ENCODE peak calls at places on chromosomes 7 and 10, in four cellular contexts. Y, Z, F and T are unnamed samples.

GRCh38 chr10:132873395-132873794 is 69.0 kb downstream of the CFAP46 start:
- DNase-seq in Y (peak; percentile 13), F (no peak), Z (no peak), T (peak; percentile 11)

GRCh38 chr10:67779455-67780205 is 58.4 kb downstream of the DNAJC12 start:
- DNase-seq in Y (peak; percentile 65), Z (peak; percentile 70), F (no peak), T (peak; percentile 87)

GRCh38 chr7:138785587-138786437 is 12.0 kb upstream of the TMEM213 start:
- DNase-seq in Z (no peak), Y (no peak), F (no peak), T (no peak)

GRCh38 chr10:19904202-19904661 is 88.0 kb downstream of the PLXDC2 start:
- DNase-seq in Z (no peak), F (no peak), Y (no peak), T (no peak)

GRCh38 chr10:82628373-82628772 is 753.4 kb downstream of the NRG3 start:
- DNase-seq in Y (no peak), Z (peak; percentile 8), F (no peak), T (no peak)

GRCh38 chr7:137592232-137592896 is 248.8 kb upstream of the PTN start:
- DNase-seq in Z (peak; percentile 55), Y (no peak), F (peak; percentile 16), T (peak; percentile 77)

GRCh38 chr7:42244828-42245227 is 7.8 kb upstream of the GLI3 start:
- DNase-seq in Y (no peak), Z (no peak), F (no peak), T (no peak)

GRCh38 chr7:958221-959200 is 4.0 kb upstream of the ADAP1 start:
- DNase-seq in Y (no peak), Z (no peak), F (no peak), T (no peak)

GRCh38 chr10:50260791-50261281 is 9.5 kb upstream of the ASAH2 start:
- DNase-seq in Z (no peak), F (peak; percentile 31), Y (no peak), T (no peak)

GRCh38 chr10:66176772-66177171 is 749.1 kb upstream of the LRRTM3 start:
- DNase-seq in Z (no peak), F (no peak), Y (no peak), T (no peak)

GRCh38 chr7:76234931-76235441 is 33.3 kb downstream of the SRRM3 start:
- DNase-seq in Y (peak; percentile 65), F (peak; percentile 87), Z (peak; percentile 44), T (peak; percentile 83)

GRCh38 chr10:30581779-30582380 is 47.7 kb downstream of the LYZL2 start:
- DNase-seq in Y (no peak), F (no peak), Z (peak; percentile 16), T (peak; percentile 55)

GRCh38 chr7:82441916-82442478 is 1.6 kb downstream of the CACNA2D1 start:
- DNase-seq in F (no peak), Z (no peak), Y (no peak), T (no peak)

GRCh38 chr10:103273026-103273425 is 3.9 kb upstream of the INA start:
- DNase-seq in Y (no peak), F (no peak), Z (no peak), T (no peak)

GRCh38 chr7:29243777-29244655 is 49.4 kb downstream of the CHN2 start:
- DNase-seq in F (no peak), Y (no peak), Z (no peak), T (no peak)

GRCh38 chr10:22550732-22551131 is 163.6 kb downstream of the PIP4K2A start:
- DNase-seq in F (no peak), Y (peak; percentile 44), Z (peak; percentile 25), T (peak; percentile 76)

GRCh38 chr7:1883834-1884582 is 213.9 kb downstream of the ELFN1 start:
- DNase-seq in Z (no peak), Y (no peak), F (no peak), T (no peak)

GRCh38 chr7:155920068-155920461 is 107.8 kb upstream of the SHH start:
- DNase-seq in F (no peak), Y (peak; percentile 25), Z (no peak), T (no peak)

GRCh38 chr7:99021941-99022560 is 121.9 kb downstream of the SMURF1 start:
- DNase-seq in Y (peak; percentile 31), Z (no peak), F (no peak), T (peak; percentile 8)

GRCh38 chr10:76091821-76092394 is 660.5 kb downstream of the LRMDA start:
- DNase-seq in F (no peak), Y (no peak), Z (no peak), T (no peak)

GRCh38 chr10:93445097-93445960 is 36.8 kb downstream of the MYOF start:
- DNase-seq in F (no peak), Z (peak; percentile 83), Y (peak; percentile 97), T (peak; percentile 81)

GRCh38 chr10:84291389-84291788 is 37.0 kb upstream of the CCSER2 start:
- DNase-seq in F (no peak), Z (no peak), Y (no peak), T (peak; percentile 36)

GRCh38 chr10:6327906-6328707 is 125.4 kb downstream of the PFKFB3 start:
- DNase-seq in Z (no peak), Y (no peak), F (no peak), T (no peak)

GRCh38 chr7:38796636-38797501 is 112.1 kb downstream of the VPS41 start:
- DNase-seq in Z (peak; percentile 23), Y (peak; percentile 57), F (no peak), T (peak; percentile 70)

GRCh38 chr7:106284516-106285050 is at the start of gene NAMPT:
- DNase-seq in Z (peak; percentile 57), F (no peak), Y (peak; percentile 59), T (peak; percentile 41)

GRCh38 chr10:94314913-94315545 is 47.7 kb downstream of the NOC3L start:
- DNase-seq in F (no peak), Y (no peak), Z (no peak), T (no peak)

GRCh38 chr7:70764701-70765208 is 367.2 kb upstream of the GALNT17 start:
- DNase-seq in Y (no peak), Z (no peak), F (no peak), T (no peak)

GRCh38 chr7:105439174-105439893 is 50.6 kb upstream of the SRPK2 start:
- DNase-seq in F (no peak), Y (peak; percentile 37), Z (no peak), T (no peak)

GRCh38 chr10:122864901-122865300 is 14.5 kb downstream of the FAM24B start:
- DNase-seq in F (no peak), Y (no peak), Z (no peak), T (no peak)

GRCh38 chr10:62025901-62026879 is 124.7 kb downstream of the ARID5B start:
- DNase-seq in Y (no peak), Z (no peak), F (no peak), T (no peak)
- TF ChIP-seq POLR2A in Y (no peak), Z (no peak), F (no peak), T (no peak)

DNA sequence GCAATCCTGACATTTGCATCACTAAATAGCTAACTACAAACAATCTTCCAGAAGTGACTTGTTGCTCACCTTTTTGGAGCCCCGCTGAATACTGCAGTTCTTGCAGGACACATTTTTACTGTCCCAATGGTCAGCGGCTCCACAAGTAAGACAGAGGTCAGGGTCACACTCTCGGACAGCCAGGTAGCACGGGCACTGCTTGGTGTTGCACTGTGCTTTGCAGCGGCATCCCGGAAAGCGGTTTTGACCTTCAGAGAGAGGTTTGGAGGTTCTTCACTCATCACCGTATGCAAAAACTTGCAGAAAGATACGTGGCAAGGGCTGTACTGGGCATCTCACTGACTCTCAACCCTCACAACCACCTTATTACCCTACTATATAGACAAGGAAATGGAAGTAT is 70.2 kb downstream of the EZH2 start:
- DNase-seq in F (no peak), Z (no peak), Y (no peak), T (no peak)
- TF ChIP-seq POLR2A in F (no peak), Z (no peak), Y (no peak), T (no peak)

GRCh38 chr10:42552188-42553063 is 85.9 kb downstream of the ZNF33B start:
- DNase-seq in F (peak; percentile 63), Z (peak; percentile 95), Y (peak; percentile 97), T (peak; percentile 99)
- TF ChIP-seq POLR2A in F (no peak), Z (no peak), Y (no peak), T (no peak)

GRCh38 chr10:110007701-110008517 is at the start of gene ADD3:
- DNase-seq in Y (peak; percentile 93), Z (peak; percentile 98), F (peak; percentile 86), T (peak; percentile 98)
- TF ChIP-seq POLR2A in Y (peak; percentile 44), Z (no peak), F (no peak), T (no peak)

GRCh38 chr10:45589868-45590267 is 82.7 kb downstream of the ZFAND4 start:
- DNase-seq in Y (no peak), F (no peak), Z (no peak), T (no peak)

GRCh38 chr10:45589009-45589408 is 83.6 kb downstream of the ZFAND4 start:
- DNase-seq in F (no peak), Z (no peak), Y (no peak), T (no peak)

GRCh38 chr10:45592432-45592831 is 80.1 kb downstream of the ZFAND4 start:
- DNase-seq in F (no peak), Y (no peak), Z (no peak), T (no peak)

GRCh38 chr10:45592926-45593325 is 79.6 kb downstream of the ZFAND4 start:
- DNase-seq in F (no peak), Z (no peak), Y (no peak), T (no peak)

DNA sequence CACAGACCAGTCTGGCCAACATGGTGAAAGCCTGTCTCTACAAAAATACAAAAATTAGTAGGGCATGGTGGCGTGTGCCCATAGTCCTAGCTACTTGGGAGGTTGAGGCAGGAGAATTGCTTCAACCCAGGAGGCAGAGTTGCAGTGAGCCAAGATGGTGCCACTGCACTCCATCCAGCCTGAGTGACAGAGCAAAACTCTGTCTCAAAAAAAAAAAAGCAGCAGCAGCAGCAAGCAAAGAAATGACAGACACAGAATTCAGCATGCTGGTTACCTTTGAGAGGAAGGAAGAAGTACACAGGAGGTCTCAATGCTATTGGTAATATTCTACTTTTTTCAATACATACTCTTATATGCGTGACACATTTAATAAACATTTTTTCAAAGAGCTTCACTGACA is 81.3 kb downstream of the ZFAND4 start:
- DNase-seq in Y (no peak), F (no peak), Z (no peak), T (no peak)
- TF ChIP-seq POLR2A in Y (no peak), F (no peak), Z (no peak), T (no peak)

GRCh38 chr10:44864637-44865288 is 46.4 kb upstream of the TMEM72 start:
- DNase-seq in F (peak; percentile 86), Z (peak; percentile 89), Y (peak; percentile 92), T (peak; percentile 96)
- TF ChIP-seq POLR2A in F (no peak), Z (no peak), Y (no peak), T (no peak)

DNA sequence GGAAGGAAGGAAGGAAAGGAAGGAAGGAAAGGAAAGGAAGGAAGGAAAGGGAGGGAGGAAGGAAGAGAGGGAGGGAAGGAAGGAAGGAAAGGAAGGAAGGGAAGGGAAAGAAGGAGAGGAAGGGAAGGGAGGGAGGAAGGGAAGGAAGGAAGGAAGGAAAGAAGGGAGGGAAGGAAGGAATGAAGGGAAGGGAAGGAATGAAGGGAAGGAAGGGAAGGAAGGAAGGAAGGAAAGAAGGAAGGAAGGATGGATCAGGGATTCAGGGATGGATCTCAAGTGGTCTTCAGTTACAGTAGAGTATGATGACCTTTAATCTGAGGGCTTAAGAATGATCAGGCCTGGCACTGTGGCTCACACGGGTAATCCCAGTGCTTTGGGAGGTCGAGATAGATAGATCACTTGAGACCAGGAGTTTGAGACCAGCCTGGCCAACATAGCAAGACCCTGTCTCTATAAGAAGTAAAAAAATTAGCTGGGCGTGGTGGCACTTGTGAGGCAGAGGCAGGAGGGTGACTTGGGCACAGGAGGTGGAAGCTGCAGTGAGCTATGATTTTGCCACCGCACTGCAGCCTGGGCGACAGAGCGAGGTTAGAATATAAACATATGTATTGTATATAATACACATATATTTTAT is 760 bp upstream of the FOXK1 start:
- DNase-seq in Y (no peak), Z (no peak), F (no peak), T (no peak)
- TF ChIP-seq POLR2A in Y (no peak), Z (no peak), F (no peak), T (no peak)